ENCODE peak calls at places on chromosomes 16 and 17, in seven cellular contexts. L is GM20000, I is omental fat pad, K is NCI-H2171 treated with DMSO at 0.1 percent for 48 hours, Y is esophagus muscularis mucosa, J is HuH-7, B is GDM1. V is an unnamed sample.

GRCh38 chr17:77645441-77646430 is 312.8 kb upstream of the TNRC6C start:
- DNase-seq in L (no peak), I (no peak), K (no peak), Y (no peak), J (no peak), B (no peak), V (peak)

GRCh38 chr16:84672276-84673202 is 24.2 kb downstream of the KLHL36 start:
- DNase-seq in L (peak), I (peak), K (peak), Y (no peak), J (peak), B (peak), V (no peak)

GRCh38 chr16:73171380-73171779 is 123.5 kb upstream of the ZFHX3 start:
- DNase-seq in L (no peak), I (no peak), K (peak), Y (no peak), J (no peak), B (no peak), V (peak)

GRCh38 chr17:80564545-80564944 is 19.9 kb downstream of the RPTOR start:
- DNase-seq in L (no peak), I (no peak), K (no peak), Y (no peak), J (no peak), B (no peak), V (no peak)

GRCh38 chr17:81453712-81454111 is 58.5 kb downstream of the BAHCC1 start:
- DNase-seq in L (no peak), I (no peak), K (no peak), Y (no peak), J (no peak), B (peak), V (no peak)

GRCh38 chr16:80672379-80672778 is 131.6 kb downstream of the DYNLRB2 start:
- DNase-seq in L (no peak), I (no peak), K (no peak), Y (no peak), J (no peak), B (no peak), V (no peak)

GRCh38 chr16:49854227-49855203 is 1.4 kb downstream of the ZNF423 start:
- DNase-seq in L (no peak), I (no peak), K (peak), Y (no peak), J (peak), B (no peak), V (peak)

GRCh38 chr17:43723697-43724359 is 34.8 kb downstream of the SOST start:
- DNase-seq in L (no peak), I (no peak), K (no peak), Y (no peak), J (peak), B (no peak), V (no peak)

GRCh38 chr17:61330174-61331150 is 69.2 kb upstream of the TBX2 start:
- DNase-seq in L (no peak), I (no peak), K (no peak), Y (no peak), J (no peak), B (no peak), V (no peak)